ENCODE peak calls at places on chromosomes 6 and 20, in four cellular contexts. One of them, this sample, is unnamed.

GRCh38 chr6:112018619-112019416 is 35.1 kb upstream of the CCN6 start:
- DNase-seq in KG1: no peak
- DNase-seq in EH: peak; percentile 65
- DNase-seq in HTR-8/SVneo: no peak
- DNase-seq in this sample: no peak

GRCh38 chr6:155985660-155986138 is 530.1 kb upstream of the NOX3 start:
- DNase-seq in KG1: no peak
- DNase-seq in EH: no peak
- DNase-seq in HTR-8/SVneo: no peak
- DNase-seq in this sample: no peak

GRCh38 chr20:3245711-3246110 is 6.7 kb upstream of the SLC4A11 start:
- DNase-seq in KG1: no peak
- DNase-seq in EH: no peak
- DNase-seq in HTR-8/SVneo: no peak
- DNase-seq in this sample: no peak

GRCh38 chr20:57662313-57663240 is 42.4 kb upstream of the ZBP1 start:
- DNase-seq in KG1: no peak
- DNase-seq in EH: no peak
- DNase-seq in HTR-8/SVneo: no peak
- DNase-seq in this sample: no peak

GRCh38 chr6:40877362-40877761 is 161.7 kb downstream of the UNC5CL start:
- DNase-seq in KG1: no peak
- DNase-seq in EH: no peak
- DNase-seq in HTR-8/SVneo: no peak
- DNase-seq in this sample: no peak

GRCh38 chr6:9025223-9025622 is 589.9 kb upstream of the SLC35B3 start:
- DNase-seq in KG1: no peak
- DNase-seq in EH: no peak
- DNase-seq in HTR-8/SVneo: no peak
- DNase-seq in this sample: peak; percentile 64

GRCh38 chr6:169185011-169185521 is 68.6 kb downstream of the THBS2 start:
- DNase-seq in KG1: no peak
- DNase-seq in EH: no peak
- DNase-seq in HTR-8/SVneo: no peak
- DNase-seq in this sample: no peak

GRCh38 chr6:163579880-163580295 is 165.4 kb downstream of the QKI start:
- DNase-seq in KG1: no peak
- DNase-seq in EH: peak; percentile 25
- DNase-seq in HTR-8/SVneo: no peak
- DNase-seq in this sample: no peak

GRCh38 chr6:158742988-158743651 is 76.0 kb downstream of the EZR start:
- DNase-seq in KG1: no peak
- DNase-seq in EH: no peak
- DNase-seq in HTR-8/SVneo: no peak
- DNase-seq in this sample: no peak

GRCh38 chr20:53869466-53870258 is 200.7 kb downstream of the BCAS1 start:
- DNase-seq in KG1: peak; percentile 43
- DNase-seq in EH: peak; percentile 66
- DNase-seq in HTR-8/SVneo: peak; percentile 93
- DNase-seq in this sample: peak; percentile 83

GRCh38 chr6:28615955-28616747 is 90.5 kb downstream of the GPX5 start:
- DNase-seq in KG1: no peak
- DNase-seq in EH: no peak
- DNase-seq in HTR-8/SVneo: no peak
- DNase-seq in this sample: no peak

GRCh38 chr6:20672038-20672437 is 137.8 kb downstream of the CDKAL1 start:
- DNase-seq in KG1: no peak
- DNase-seq in EH: no peak
- DNase-seq in HTR-8/SVneo: no peak
- DNase-seq in this sample: no peak

GRCh38 chr6:107820571-107821261 is 3.4 kb downstream of the SCML4 start:
- DNase-seq in KG1: peak; percentile 42
- DNase-seq in EH: peak; percentile 26
- DNase-seq in HTR-8/SVneo: no peak
- DNase-seq in this sample: no peak

GRCh38 chr6:139981810-139982550 is 607.5 kb upstream of the CITED2 start:
- DNase-seq in KG1: no peak
- DNase-seq in EH: peak; percentile 86
- DNase-seq in HTR-8/SVneo: peak; percentile 11
- DNase-seq in this sample: no peak

GRCh38 chr6:45426251-45426650 is 48.5 kb upstream of the SUPT3H start:
- DNase-seq in KG1: no peak
- DNase-seq in EH: no peak
- DNase-seq in HTR-8/SVneo: no peak
- DNase-seq in this sample: no peak

GRCh38 chr20:50585678-50586077 is 75.5 kb downstream of the PTPN1 start:
- DNase-seq in KG1: no peak
- DNase-seq in EH: no peak
- DNase-seq in HTR-8/SVneo: no peak
- DNase-seq in this sample: no peak

GRCh38 chr6:467111-467510 is 75.6 kb downstream of the IRF4 start:
- DNase-seq in KG1: no peak
- DNase-seq in EH: no peak
- DNase-seq in HTR-8/SVneo: no peak
- DNase-seq in this sample: no peak

GRCh38 chr6:90343581-90343980 is 46.9 kb upstream of the BACH2 start:
- DNase-seq in KG1: no peak
- DNase-seq in EH: peak; percentile 52
- DNase-seq in HTR-8/SVneo: no peak
- DNase-seq in this sample: no peak

GRCh38 chr20:443223-443793 is 19.0 kb downstream of the TBC1D20 start:
- DNase-seq in KG1: no peak
- DNase-seq in EH: no peak
- DNase-seq in HTR-8/SVneo: no peak
- DNase-seq in this sample: no peak

GRCh38 chr6:16756660-16757270 is 4.5 kb downstream of the ATXN1 start:
- DNase-seq in KG1: no peak
- DNase-seq in EH: no peak
- DNase-seq in HTR-8/SVneo: no peak
- DNase-seq in this sample: no peak

GRCh38 chr6:40906759-40907158 is 132.3 kb downstream of the UNC5CL start:
- DNase-seq in KG1: no peak
- DNase-seq in EH: peak; percentile 48
- DNase-seq in HTR-8/SVneo: peak; percentile 12
- DNase-seq in this sample: no peak

GRCh38 chr6:133394630-133395029 is 153.5 kb downstream of the EYA4 start:
- DNase-seq in KG1: no peak
- DNase-seq in EH: no peak
- DNase-seq in HTR-8/SVneo: no peak
- DNase-seq in this sample: no peak

GRCh38 chr20:62921119-62921687 is 5.1 kb downstream of the DIDO1 start:
- DNase-seq in KG1: no peak
- DNase-seq in EH: peak; percentile 61
- DNase-seq in HTR-8/SVneo: peak; percentile 83
- DNase-seq in this sample: peak; percentile 57

GRCh38 chr6:1362643-1363042 is 26.7 kb upstream of the FOXF2 start:
- DNase-seq in KG1: no peak
- DNase-seq in EH: no peak
- DNase-seq in HTR-8/SVneo: no peak
- DNase-seq in this sample: no peak

GRCh38 chr6:41721396-41721795 is 14.0 kb downstream of the TFEB start:
- DNase-seq in KG1: no peak
- DNase-seq in EH: no peak
- DNase-seq in HTR-8/SVneo: no peak
- DNase-seq in this sample: no peak

GRCh38 chr6:146997062-146997461 is 207.2 kb upstream of the STXBP5 start:
- DNase-seq in KG1: no peak
- DNase-seq in EH: peak; percentile 75
- DNase-seq in HTR-8/SVneo: no peak
- DNase-seq in this sample: no peak

GRCh38 chr6:1482381-1483166 is 93.2 kb downstream of the FOXF2 start:
- DNase-seq in KG1: no peak
- DNase-seq in EH: no peak
- DNase-seq in HTR-8/SVneo: no peak
- DNase-seq in this sample: no peak

GRCh38 chr6:44471271-44471981 is 83.9 kb downstream of the CDC5L start:
- DNase-seq in KG1: no peak
- DNase-seq in EH: no peak
- DNase-seq in HTR-8/SVneo: no peak
- DNase-seq in this sample: no peak

GRCh38 chr6:28081486-28081751 is 1.1 kb downstream of the ZNF165 start:
- DNase-seq in KG1: peak; percentile 49
- DNase-seq in EH: peak; percentile 1
- DNase-seq in HTR-8/SVneo: peak; percentile 5
- DNase-seq in this sample: peak; percentile 60

GRCh38 chr6:108014040-108014439 is 56.0 kb upstream of the SEC63 start:
- DNase-seq in KG1: no peak
- DNase-seq in EH: no peak
- DNase-seq in HTR-8/SVneo: no peak
- DNase-seq in this sample: no peak

GRCh38 chr6:31622678-31623077 is 2.2 kb downstream of the PRRC2A start:
- DNase-seq in KG1: no peak
- DNase-seq in EH: no peak
- DNase-seq in HTR-8/SVneo: no peak
- DNase-seq in this sample: no peak

GRCh38 chr6:37244430-37245310 is 12.9 kb upstream of the TBC1D22B start:
- DNase-seq in KG1: no peak
- DNase-seq in EH: peak; percentile 100
- DNase-seq in HTR-8/SVneo: peak; percentile 87
- DNase-seq in this sample: no peak

GRCh38 chr20:16025084-16025483 is 548.2 kb downstream of the KIF16B start:
- DNase-seq in KG1: no peak
- DNase-seq in EH: no peak
- DNase-seq in HTR-8/SVneo: no peak
- DNase-seq in this sample: no peak

GRCh38 chr6:170205534-170206316 is 85.2 kb downstream of the DLL1 start:
- DNase-seq in KG1: no peak
- DNase-seq in EH: no peak
- DNase-seq in HTR-8/SVneo: no peak
- DNase-seq in this sample: no peak

GRCh38 chr6:35094183-35094582 is 47.0 kb downstream of the TCP11 start:
- DNase-seq in KG1: no peak
- DNase-seq in EH: peak; percentile 15
- DNase-seq in HTR-8/SVneo: no peak
- DNase-seq in this sample: no peak

GRCh38 chr6:112710710-112711109 is 363.6 kb downstream of the RFPL4B start:
- DNase-seq in KG1: no peak
- DNase-seq in EH: no peak
- DNase-seq in HTR-8/SVneo: no peak
- DNase-seq in this sample: no peak

GRCh38 chr20:43525016-43525415 is 17.5 kb downstream of the L3MBTL1 start:
- DNase-seq in KG1: no peak
- DNase-seq in EH: no peak
- DNase-seq in HTR-8/SVneo: no peak
- DNase-seq in this sample: no peak

GRCh38 chr6:88683734-88684133 is 279.7 kb downstream of the RNGTT start:
- DNase-seq in KG1: no peak
- DNase-seq in EH: peak; percentile 15
- DNase-seq in HTR-8/SVneo: no peak
- DNase-seq in this sample: no peak

GRCh38 chr6:2209226-2209809 is 36.1 kb downstream of the GMDS start:
- DNase-seq in KG1: no peak
- DNase-seq in EH: peak; percentile 26
- DNase-seq in HTR-8/SVneo: peak; percentile 21
- DNase-seq in this sample: peak; percentile 34